ENCODE peak calls at places on chromosome 18, in four cellular contexts. V is HCT116, F is HepG2, K is K562. U is an unnamed sample.

GRCh38 chr18:43525149-43525548 is 247.9 kb upstream of the SYT4 start:
- DNase-seq in V (no peak), F (no peak), K (no peak), U (peak; percentile 27)

GRCh38 chr18:1906421-1906820 is 664.9 kb downstream of the METTL4 start:
- DNase-seq in V (no peak), F (no peak), K (no peak), U (no peak)

GRCh38 chr18:57780318-57781127 is 22.6 kb downstream of the ATP8B1 start:
- DNase-seq in V (no peak), F (no peak), K (peak; percentile 7), U (no peak)

GRCh38 chr18:11488175-11488574 is 121.2 kb upstream of the SLC35G4 start:
- DNase-seq in V (no peak), F (no peak), K (no peak), U (no peak)

GRCh38 chr18:59006461-59007067 is 133.1 kb upstream of the SEC11C start:
- DNase-seq in V (no peak), F (no peak), K (no peak), U (no peak)

GRCh38 chr18:7417742-7418141 is 149.4 kb upstream of the PTPRM start:
- DNase-seq in V (no peak), F (no peak), K (no peak), U (no peak)

GRCh38 chr18:76981388-76981968 is 151.1 kb downstream of the MBP start:
- DNase-seq in V (no peak), F (no peak), K (no peak), U (no peak)

GRCh38 chr18:67300498-67300897 is 216.0 kb downstream of the DSEL start:
- DNase-seq in V (no peak), F (no peak), K (no peak), U (no peak)

GRCh38 chr18:76699923-76700322 is 122.4 kb upstream of the ZNF236 start:
- DNase-seq in V (no peak), F (no peak), K (no peak), U (no peak)

GRCh38 chr18:21177742-21178305 is 64.2 kb upstream of the GREB1L start:
- DNase-seq in V (no peak), F (no peak), K (no peak), U (no peak)

GRCh38 chr18:48996901-48997463 is 46.2 kb upstream of the SMAD7 start:
- DNase-seq in V (peak; percentile 58), F (peak; percentile 47), K (no peak), U (peak; percentile 77)

GRCh38 chr18:62867521-62867920 is 152.2 kb downstream of the PHLPP1 start:
- DNase-seq in V (no peak), F (no peak), K (no peak), U (no peak)

GRCh38 chr18:67845035-67845434 is 328.5 kb upstream of the DSEL start:
- DNase-seq in V (no peak), F (no peak), K (no peak), U (no peak)

GRCh38 chr18:34709104-34709503 is 994 bp upstream of the DTNA start:
- DNase-seq in V (no peak), F (peak; percentile 10), K (no peak), U (no peak)

GRCh38 chr18:77140439-77141109 is 8.0 kb upstream of the MBP start:
- DNase-seq in V (no peak), F (no peak), K (no peak), U (no peak)

GRCh38 chr18:715626-716025 is 3.2 kb upstream of the ENOSF1 start:
- DNase-seq in V (no peak), F (no peak), K (no peak), U (no peak)

GRCh38 chr18:25033747-25034471 is 318.1 kb downstream of the ZNF521 start:
- DNase-seq in V (no peak), F (no peak), K (no peak), U (no peak)

GRCh38 chr18:49550621-49551020 is 11.2 kb upstream of the LIPG start:
- DNase-seq in V (no peak), F (no peak), K (no peak), U (no peak)

GRCh38 chr18:43526436-43527150 is 249.3 kb upstream of the SYT4 start:
- DNase-seq in V (no peak), F (no peak), K (no peak), U (no peak)

GRCh38 chr18:63249781-63250180 is 69.8 kb downstream of the BCL2 start:
- DNase-seq in V (no peak), F (no peak), K (no peak), U (no peak)

GRCh38 chr18:52402814-52403213 is 62.8 kb downstream of the DCC start:
- DNase-seq in V (no peak), F (no peak), K (no peak), U (no peak)

GRCh38 chr18:43751835-43752234 is 474.5 kb upstream of the SYT4 start:
- DNase-seq in V (no peak), F (no peak), K (no peak), U (no peak)

GRCh38 chr18:27184115-27185024 is 738 bp downstream of the CHST9 start:
- DNase-seq in V (no peak), F (no peak), K (no peak), U (peak; percentile 43)

GRCh38 chr18:80253236-80253635 is 5.9 kb upstream of the PARD6G start:
- DNase-seq in V (no peak), F (no peak), K (no peak), U (no peak)
- TF ChIP-seq ELF1 in V (no peak), F (no peak), K (no peak), U (no peak)

GRCh38 chr18:61738488-61738887 is 154.3 kb downstream of the RNF152 start:
- DNase-seq in V (no peak), F (no peak), K (no peak), U (no peak)
- TF ChIP-seq ELF1 in V (no peak), F (no peak), K (no peak), U (no peak)

GRCh38 chr18:9513971-9514512 is 38.7 kb downstream of the RALBP1 start:
- DNase-seq in V (no peak), F (peak; percentile 72), K (no peak), U (no peak)
- TF ChIP-seq ELF1 in V (no peak), F (no peak), K (no peak), U (no peak)

DNA sequence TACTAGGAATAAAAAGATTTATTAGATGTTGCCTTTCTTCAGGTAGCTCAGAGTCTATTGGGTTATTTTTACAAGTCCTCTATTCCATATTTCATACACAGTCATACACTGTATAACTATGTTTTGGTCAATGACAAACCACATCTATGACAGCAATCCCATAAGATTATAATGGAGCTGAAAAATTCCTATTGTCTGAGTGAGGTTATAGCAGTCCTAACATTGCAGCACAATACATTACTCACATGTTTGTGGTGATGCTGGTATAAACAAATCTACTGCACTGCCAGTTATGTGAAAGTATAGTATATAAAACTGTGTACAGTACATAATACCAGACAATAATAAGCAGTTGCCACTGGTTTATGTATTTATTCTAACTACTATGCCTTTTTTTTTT is 595.1 kb downstream of the MBD2 start:
- DNase-seq in V (no peak), F (no peak), K (no peak), U (no peak)
- TF ChIP-seq ELF1 in V (no peak), F (no peak), K (no peak), U (no peak)

DNA sequence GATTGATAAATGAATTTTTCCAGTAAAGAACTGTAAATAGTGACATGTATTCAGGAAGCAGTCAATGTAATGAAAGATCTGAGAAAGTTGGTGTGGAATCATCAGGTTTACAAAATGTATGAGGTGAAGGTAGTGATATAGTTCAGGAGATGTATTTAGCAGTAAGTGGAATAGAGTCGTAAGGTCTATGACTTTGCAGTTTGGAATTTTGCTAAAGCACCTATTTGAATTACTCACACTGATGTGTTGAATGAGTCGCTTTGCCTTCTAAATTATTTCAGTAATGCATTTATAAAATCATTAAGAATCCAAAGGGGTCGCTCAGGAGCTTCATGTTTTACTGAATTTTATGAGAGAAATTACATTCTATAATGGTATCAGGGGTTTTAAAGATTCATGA is 713.7 kb downstream of the DSC3 start:
- DNase-seq in V (peak; percentile 6), F (no peak), K (no peak), U (no peak)
- TF ChIP-seq ELF1 in V (no peak), F (no peak), K (no peak), U (no peak)

GRCh38 chr18:9419956-9420631 is 55.2 kb upstream of the RALBP1 start:
- DNase-seq in V (no peak), F (no peak), K (no peak), U (no peak)
- TF ChIP-seq ELF1 in V (no peak), F (no peak), K (no peak), U (no peak)

DNA sequence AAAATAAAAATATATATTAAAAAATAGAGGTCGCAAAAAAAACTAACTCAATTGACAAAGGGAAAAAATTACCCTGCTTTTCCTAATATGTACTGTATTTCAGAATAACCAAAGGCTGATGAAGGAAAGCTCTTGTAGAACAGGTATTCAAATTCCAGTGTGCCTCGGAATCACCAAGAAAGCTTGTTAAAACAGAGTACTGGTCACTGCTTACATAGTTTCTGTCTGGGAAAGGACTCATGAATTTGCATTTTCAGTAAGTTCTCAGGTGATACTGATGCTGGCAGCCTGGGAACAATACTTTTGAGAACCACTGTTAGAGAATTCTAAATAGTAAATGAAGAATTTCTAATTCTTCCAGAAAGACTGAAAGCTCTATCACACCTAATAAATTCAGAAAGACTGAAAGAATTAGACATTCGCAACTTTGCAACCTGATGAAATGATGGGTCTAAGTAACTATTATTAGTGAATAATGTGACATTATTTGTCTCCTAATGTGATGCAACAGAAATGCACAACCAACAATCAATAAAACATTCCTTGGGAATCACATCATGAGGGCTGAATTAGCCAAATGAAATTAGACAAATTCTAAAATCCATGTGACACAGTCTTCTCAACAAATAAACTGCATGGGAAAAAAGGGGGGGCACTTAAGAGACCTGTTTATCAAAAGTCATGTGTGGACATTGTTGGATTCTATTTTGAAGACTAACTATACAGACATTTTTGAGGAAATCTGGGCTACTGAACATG is 21.9 kb downstream of the RPRD1A start:
- DNase-seq in V (no peak), F (no peak), K (no peak), U (no peak)
- TF ChIP-seq ELF1 in V (no peak), F (no peak), K (no peak), U (no peak)

GRCh38 chr18:45384137-45384998 is 230.9 kb upstream of the SLC14A2 start:
- DNase-seq in V (peak; percentile 16), F (peak; percentile 27), K (peak; percentile 65), U (peak; percentile 60)

GRCh38 chr18:45383228-45383627 is 232.0 kb upstream of the SLC14A2 start:
- DNase-seq in V (no peak), F (no peak), K (no peak), U (no peak)

GRCh38 chr18:45386256-45386655 is 229.0 kb upstream of the SLC14A2 start:
- DNase-seq in V (no peak), F (peak; percentile 27), K (peak; percentile 5), U (peak; percentile 39)
- TF ChIP-seq ELF1 in V (no peak), F (no peak), K (no peak), U (no peak)

GRCh38 chr18:2935438-2936192 is 77.3 kb downstream of the LPIN2 start:
- DNase-seq in V (no peak), F (no peak), K (no peak), U (no peak)

GRCh38 chr18:2933995-2934394 is 78.9 kb downstream of the LPIN2 start:
- DNase-seq in V (no peak), F (no peak), K (no peak), U (no peak)

DNA sequence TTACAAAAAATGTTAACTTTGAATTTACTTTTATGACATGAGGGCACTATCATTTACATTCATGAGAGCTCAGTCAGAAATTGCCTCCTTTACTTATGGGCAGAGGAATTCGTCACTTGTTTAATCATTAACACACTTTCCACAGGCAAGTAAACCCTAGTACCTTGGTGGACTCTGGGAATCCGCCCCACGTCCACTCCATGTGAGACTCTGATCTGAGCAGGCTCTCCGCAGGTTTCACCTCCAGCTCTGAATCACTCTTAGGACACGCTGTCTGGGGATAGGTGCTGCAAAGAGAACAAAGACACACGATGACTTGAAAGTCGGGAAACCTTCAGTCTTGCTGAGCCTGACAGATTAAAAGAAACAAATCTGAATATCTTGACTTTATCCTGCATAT is 73.6 kb downstream of the LPIN2 start:
- DNase-seq in V (no peak), F (peak; percentile 90), K (no peak), U (no peak)
- TF ChIP-seq ELF1 in V (no peak), F (no peak), K (no peak), U (no peak)

U was measured in SK-N-SH.